ENCODE peak calls at places on chromosome 19, in seven cellular contexts. N, Q, X, M, J, A and H are unnamed samples.

GRCh38 chr19:45069056-45069455 is 7.2 kb downstream of the ZNF296 start:
- DNase-seq in N (no peak), Q (no peak), X (peak; percentile 48), M (peak; percentile 66), J (no peak), A (no peak), H (no peak)

GRCh38 chr19:47561440-47562045 is 11.4 kb downstream of the ZNF541 start:
- DNase-seq in N (no peak), Q (no peak), X (no peak), M (no peak), J (no peak), A (no peak), H (no peak)

GRCh38 chr19:4439243-4439642 is 18.4 kb downstream of the UBXN6 start:
- DNase-seq in N (no peak), Q (no peak), X (no peak), M (no peak), J (no peak), A (no peak), H (no peak)

GRCh38 chr19:7522923-7523667 is 671 bp downstream of the MCOLN1 start:
- DNase-seq in N (no peak), Q (no peak), X (peak; percentile 20), M (no peak), J (no peak), A (no peak), H (no peak)

GRCh38 chr19:3075605-3076431 is 13.5 kb upstream of the TLE5 start:
- DNase-seq in N (no peak), Q (peak; percentile 81), X (no peak), M (peak; percentile 76), J (peak; percentile 14), A (peak; percentile 82), H (peak; percentile 58)

GRCh38 chr19:5003781-5004180 is 34.9 kb downstream of the KDM4B start:
- DNase-seq in N (no peak), Q (no peak), X (no peak), M (no peak), J (no peak), A (no peak), H (no peak)

GRCh38 chr19:17385878-17386611 is 8.0 kb downstream of the CCDC194 start:
- DNase-seq in N (peak; percentile 79), Q (peak; percentile 59), X (peak; percentile 39), M (peak; percentile 89), J (no peak), A (peak; percentile 79), H (peak; percentile 46)

GRCh38 chr19:45927565-45928261 is 13.1 kb upstream of the NANOS2 start:
- DNase-seq in N (peak; percentile 91), Q (peak; percentile 75), X (peak; percentile 80), M (peak; percentile 95), J (peak; percentile 91), A (peak; percentile 96), H (peak; percentile 74)

GRCh38 chr19:48329167-48329891 is 4.0 kb downstream of the EMP3 start:
- DNase-seq in N (no peak), Q (no peak), X (peak; percentile 56), M (peak; percentile 39), J (peak; percentile 20), A (no peak), H (peak; percentile 46)

GRCh38 chr19:38350883-38351282 is 15.3 kb downstream of the CATSPERG start:
- DNase-seq in N (no peak), Q (no peak), X (no peak), M (no peak), J (no peak), A (no peak), H (no peak)

GRCh38 chr19:48192750-48193149 is 22.3 kb downstream of the ZSWIM9 start:
- DNase-seq in N (peak; percentile 44), Q (no peak), X (no peak), M (no peak), J (no peak), A (no peak), H (no peak)

GRCh38 chr19:35063940-35064818 is 22.7 kb downstream of the HPN start:
- DNase-seq in N (no peak), Q (no peak), X (peak; percentile 77), M (no peak), J (no peak), A (no peak), H (no peak)

GRCh38 chr19:18932216-18932841 is 8.7 kb downstream of the HOMER3 start:
- DNase-seq in N (peak; percentile 80), Q (peak; percentile 86), X (peak; percentile 52), M (peak; percentile 99), J (peak; percentile 85), A (peak; percentile 97), H (peak; percentile 59)

GRCh38 chr19:46715620-46716012 is 1.3 kb downstream of the PRKD2 start:
- DNase-seq in N (no peak), Q (no peak), X (no peak), M (no peak), J (no peak), A (no peak), H (no peak)

GRCh38 chr19:4811328-4812131 is 20.0 kb downstream of the TICAM1 start:
- DNase-seq in N (peak; percentile 90), Q (peak; percentile 97), X (peak; percentile 66), M (peak; percentile 96), J (peak; percentile 64), A (peak; percentile 92), H (peak; percentile 78)

GRCh38 chr19:29275266-29275665 is 62.3 kb upstream of the UQCRFS1 start:
- DNase-seq in N (no peak), Q (no peak), X (no peak), M (no peak), J (no peak), A (no peak), H (no peak)

GRCh38 chr19:30609656-30610270 is 237.6 kb downstream of the ZNF536 start:
- DNase-seq in N (no peak), Q (no peak), X (no peak), M (no peak), J (no peak), A (no peak), H (no peak)